ENCODE peak calls at places on chromosomes 12 and 14, in seven cellular contexts. G is cardiac fibroblast, Y is small intestine, K is breast epithelium, C is IMR-90, X is fibroblast of pulmonary artery, Q is AG04449. U is an unnamed sample.

GRCh38 chr12:113271853-113272561 is 50.7 kb downstream of the TPCN1 start:
- DNase-seq in Q (peak), X (peak), G (peak), K (no peak), C (peak), Y (no peak), U (peak)

GRCh38 chr12:128314611-128315010 is 47.6 kb downstream of the TMEM132C start:
- DNase-seq in K (no peak), C (no peak), G (no peak), Y (no peak), Q (no peak), X (no peak), U (no peak)

GRCh38 chr12:81440001-81440400 is 319.1 kb downstream of the PPFIA2 start:
- DNase-seq in G (no peak), Q (no peak), K (no peak), Y (no peak), X (no peak), C (no peak), U (no peak)

GRCh38 chr12:51324953-51325352 is 979 bp upstream of the BIN2 start:
- DNase-seq in C (no peak), K (no peak), X (no peak), G (no peak), Y (no peak), Q (no peak), U (peak)

GRCh38 chr12:97425380-97425779 is 37.2 kb upstream of the RMST start:
- DNase-seq in G (no peak), X (no peak), C (no peak), K (no peak), Y (no peak), Q (no peak), U (no peak)

GRCh38 chr14:63857467-63858030 is 4.7 kb downstream of the SYNE2 start:
- DNase-seq in Y (no peak), X (no peak), K (no peak), G (no peak), Q (no peak), C (no peak), U (peak)

GRCh38 chr12:48985901-48986300 is 7.8 kb downstream of the WNT1 start:
- DNase-seq in G (no peak), X (no peak), C (no peak), K (no peak), Y (no peak), Q (no peak), U (no peak)

GRCh38 chr12:54008260-54008552 is 579 bp upstream of the HOXC8 start:
- DNase-seq in Q (no peak), C (no peak), X (no peak), K (no peak), G (no peak), Y (no peak), U (no peak)

GRCh38 chr12:63844391-63845341 is at the start of gene SRGAP1:
- DNase-seq in X (peak), Q (no peak), C (peak), G (peak), K (peak), Y (peak), U (peak)

GRCh38 chr12:94676011-94676709 is 25.8 kb upstream of the TMCC3 start:
- DNase-seq in Q (no peak), K (no peak), X (peak), G (no peak), C (no peak), Y (peak), U (no peak)

GRCh38 chr12:84922721-84923120 is 10.1 kb upstream of the SLC6A15 start:
- DNase-seq in Q (no peak), G (peak), C (peak), Y (no peak), X (peak), K (no peak), U (peak)

GRCh38 chr12:53379389-53380103 is 430 bp upstream of the SP1 start:
- DNase-seq in K (peak), G (peak), C (peak), X (peak), Y (peak), Q (peak), U (peak)

GRCh38 chr12:124721501-124722154 is 142.0 kb downstream of the SCARB1 start:
- DNase-seq in Q (no peak), C (peak), G (no peak), X (no peak), Y (no peak), K (no peak), U (no peak)

GRCh38 chr14:92470215-92470614 is 43.4 kb upstream of the RIN3 start:
- DNase-seq in K (no peak), Y (no peak), G (peak), X (no peak), Q (peak), C (peak), U (peak)

GRCh38 chr14:90383126-90383730 is 13.6 kb upstream of the CALM1 start:
- DNase-seq in C (peak), X (peak), G (peak), Q (peak), K (peak), Y (peak), U (peak)

GRCh38 chr12:93127107-93127560 is 198.0 kb upstream of the EEA1 start:
- DNase-seq in Y (no peak), Q (no peak), X (no peak), K (no peak), C (no peak), G (no peak), U (no peak)

GRCh38 chr12:94614288-94614721 is 36.1 kb downstream of the TMCC3 start:
- DNase-seq in X (no peak), G (no peak), Y (no peak), C (no peak), K (no peak), Q (no peak), U (no peak)

GRCh38 chr14:54902521-54903420 is at the start of gene GCH1:
- DNase-seq in C (peak), K (peak), G (peak), X (peak), Q (no peak), Y (peak), U (peak)

GRCh38 chr12:91138337-91138905 is 27.1 kb upstream of the LUM start:
- DNase-seq in G (no peak), K (no peak), Y (peak), X (peak), C (no peak), Q (no peak), U (no peak)

GRCh38 chr12:8771072-8771471 is 51.3 kb upstream of the A2ML1 start:
- DNase-seq in Y (no peak), Q (no peak), C (no peak), X (no peak), G (no peak), K (no peak), U (peak)

GRCh38 chr14:32603992-32604391 is 274.9 kb downstream of the AKAP6 start:
- DNase-seq in Y (no peak), X (no peak), K (no peak), G (no peak), Q (no peak), C (no peak), U (no peak)

GRCh38 chr12:3135522-3136461 is 58.6 kb downstream of the TSPAN9 start:
- DNase-seq in X (peak), Q (no peak), G (peak), Y (peak), K (no peak), C (peak), U (peak)

GRCh38 chr12:88388566-88389269 is 191.6 kb downstream of the KITLG start:
- DNase-seq in Q (peak), X (no peak), G (peak), C (peak), Y (no peak), K (no peak), U (no peak)

GRCh38 chr12:69527506-69528272 is 57.5 kb downstream of the FRS2 start:
- DNase-seq in X (peak), C (peak), G (peak), Q (no peak), K (no peak), Y (no peak), U (peak)

GRCh38 chr12:113149361-113150150 is at the start of gene CFAP73:
- DNase-seq in K (peak), C (peak), G (peak), Y (peak), Q (peak), X (peak), U (peak)

DNA sequence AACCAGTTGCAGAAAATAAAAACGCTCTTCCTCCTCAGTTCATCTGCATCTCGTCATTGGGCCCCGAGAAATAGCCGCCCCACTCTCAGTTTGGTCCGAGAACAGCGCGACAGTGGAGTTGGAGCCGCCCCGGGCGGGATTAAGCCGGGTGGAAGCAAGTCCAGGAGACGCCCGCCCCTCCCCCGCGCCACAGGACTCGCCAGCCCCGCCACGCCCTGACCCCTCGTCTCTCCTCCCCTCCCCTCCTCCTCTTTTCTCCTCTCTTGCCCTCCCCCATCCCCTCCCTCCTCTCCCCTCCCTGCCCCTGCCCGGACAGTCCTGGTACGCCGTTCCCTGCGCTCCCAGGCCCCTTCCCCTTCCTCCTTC is 83.8 kb downstream of the TNFAIP2 start:
- DNase-seq in X (peak), K (peak), C (no peak), G (peak), Y (peak), Q (no peak), U (no peak)
- H3K4me3 ChIP-seq in X (peak), K (peak), C (peak), G (peak), Y (no peak), Q (peak), U (no peak)

GRCh38 chr12:45231515-45232145 is 15.7 kb downstream of the ANO6 start:
- DNase-seq in G (peak), Q (no peak), Y (no peak), X (peak), C (peak), K (no peak), U (peak)

GRCh38 chr12:45232771-45233372 is 17.0 kb downstream of the ANO6 start:
- DNase-seq in Q (peak), G (peak), X (peak), K (no peak), C (peak), Y (peak), U (peak)

GRCh38 chr12:45235087-45236025 is 19.5 kb downstream of the ANO6 start:
- DNase-seq in X (peak), K (peak), G (peak), C (peak), Y (peak), Q (no peak), U (peak)

GRCh38 chr12:45232146-45232731 is 16.3 kb downstream of the ANO6 start:
- DNase-seq in Q (no peak), Y (no peak), X (no peak), G (peak), K (no peak), C (peak), U (peak)

GRCh38 chr12:45234134-45234865 is 18.4 kb downstream of the ANO6 start:
- DNase-seq in K (no peak), Q (peak), G (peak), C (peak), X (peak), Y (peak), U (peak)
- H3K4me3 ChIP-seq in K (no peak), Q (peak), G (peak), C (no peak), X (peak), Y (no peak), U (no peak)

GRCh38 chr14:99245541-99246511 is 26.2 kb downstream of the BCL11B start:
- DNase-seq in Y (no peak), K (no peak), X (no peak), G (no peak), C (no peak), Q (no peak), U (no peak)
- H3K4me3 ChIP-seq in Y (no peak), K (peak), X (no peak), G (no peak), C (no peak), Q (no peak), U (peak)

DNA sequence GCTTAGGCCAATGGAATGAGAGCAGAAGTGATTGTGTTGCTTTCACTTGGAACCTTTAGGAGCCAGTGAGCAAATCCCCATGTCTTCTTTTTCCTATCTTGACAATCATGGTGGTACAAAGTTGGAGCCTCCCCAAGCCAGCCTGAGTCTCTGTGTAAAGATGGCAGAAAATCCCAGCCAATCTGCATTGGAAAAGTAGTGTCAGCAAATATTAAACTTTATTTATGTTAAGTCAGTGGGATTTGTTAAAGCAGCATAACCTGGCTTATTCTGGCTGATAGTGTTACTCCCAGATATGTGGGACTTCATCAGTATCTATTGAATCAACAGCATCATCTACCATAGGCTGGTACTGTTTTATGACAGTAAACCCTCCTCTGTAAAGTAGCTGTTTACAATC is 2.2 kb upstream of the NUAK1 start:
- DNase-seq in X (no peak), K (no peak), Y (no peak), Q (no peak), G (no peak), C (no peak), U (no peak)
- H3K4me3 ChIP-seq in X (peak), K (no peak), Y (no peak), Q (peak), G (no peak), C (no peak), U (no peak)

GRCh38 chr14:24234095-24235020 is 1.6 kb downstream of the GMPR2 start:
- DNase-seq in C (no peak), K (no peak), Y (no peak), G (no peak), X (no peak), Q (no peak), U (no peak)
- H3K4me3 ChIP-seq in C (no peak), K (no peak), Y (no peak), G (no peak), X (no peak), Q (no peak), U (no peak)

GRCh38 chr12:33012226-33012625 is 115.6 kb upstream of the PKP2 start:
- DNase-seq in C (no peak), Y (no peak), Q (no peak), K (no peak), G (no peak), X (no peak), U (peak)
- H3K4me3 ChIP-seq in C (no peak), Y (no peak), Q (no peak), K (no peak), G (no peak), X (no peak), U (no peak)

GRCh38 chr12:15563683-15564082 is 225.5 kb downstream of the EPS8 start:
- DNase-seq in X (peak), Y (peak), C (peak), G (peak), K (no peak), Q (no peak), U (peak)
- H3K4me3 ChIP-seq in X (peak), Y (no peak), C (no peak), G (no peak), K (no peak), Q (no peak), U (no peak)

GRCh38 chr12:23757541-23757962 is 191.9 kb downstream of the SOX5 start:
- DNase-seq in Q (no peak), X (peak), C (no peak), K (no peak), Y (no peak), G (peak), U (no peak)
- H3K4me3 ChIP-seq in Q (no peak), X (no peak), C (no peak), K (no peak), Y (no peak), G (no peak), U (no peak)

DNA sequence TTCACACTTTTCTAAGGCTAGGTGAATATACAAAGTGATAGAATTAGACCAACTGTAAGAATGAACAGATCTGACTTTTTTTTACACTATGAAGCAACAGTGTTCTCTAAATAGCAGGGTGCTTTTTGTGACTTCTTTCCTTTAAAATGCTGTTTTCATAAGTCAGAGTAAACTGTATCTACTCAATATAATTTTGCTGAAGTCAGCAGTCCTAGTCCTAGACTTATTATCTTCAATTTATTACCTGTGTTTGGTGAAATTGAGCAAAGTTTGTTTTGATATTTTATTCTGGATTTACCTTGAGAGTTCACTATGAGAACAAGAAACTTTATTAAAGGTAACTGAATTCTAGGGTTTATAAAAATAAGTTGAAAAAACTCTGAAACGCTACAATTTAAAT is 651.3 kb upstream of the MIS18BP1 start:
- DNase-seq in X (no peak), G (no peak), C (no peak), Q (no peak), K (no peak), Y (no peak), U (no peak)
- H3K4me3 ChIP-seq in X (no peak), G (no peak), C (no peak), Q (no peak), K (no peak), Y (no peak), U (no peak)

DNA sequence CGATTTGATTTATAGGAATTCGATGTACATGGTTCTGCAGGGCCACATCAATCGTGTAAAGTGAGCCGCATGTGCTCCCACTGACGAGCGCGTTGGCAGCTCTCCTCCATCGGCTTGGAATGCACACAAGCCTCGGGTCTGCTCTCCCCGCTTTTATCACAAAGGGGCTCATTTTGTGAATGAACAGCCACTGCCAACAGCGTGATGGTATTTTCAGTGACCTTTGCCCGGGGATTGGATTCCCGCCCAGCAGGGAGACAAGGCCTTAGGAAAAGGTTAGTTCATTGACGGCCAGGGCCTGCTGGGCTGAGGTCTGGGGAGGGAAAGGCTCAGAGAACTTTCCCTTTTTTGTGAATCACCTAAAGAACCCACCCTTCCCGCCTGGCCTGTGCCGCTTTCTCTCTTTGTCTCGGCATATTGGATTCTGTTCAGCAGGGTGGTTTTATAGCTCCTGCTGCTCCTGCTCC is 232.1 kb downstream of the MSRB3 start:
- DNase-seq in X (peak), G (no peak), Y (peak), K (no peak), C (no peak), Q (no peak), U (no peak)
- H3K4me3 ChIP-seq in X (no peak), G (no peak), Y (no peak), K (no peak), C (no peak), Q (no peak), U (no peak)

U was measured in epithelial cell of esophagus.